ENCODE peak calls at places on chromosomes 1 and 21, in five cellular contexts. M is NT2/D1, S is HepG2, Z is GM12878, K is H1. F is an unnamed sample.

GRCh38 chr21:41830764-41831452 is 48.2 kb downstream of the PRDM15 start:
- DNase-seq in M (no peak), Z (no peak), K (no peak), S (no peak), F (no peak)

GRCh38 chr1:203536981-203537455 is 43.1 kb downstream of the OPTC start:
- DNase-seq in K (no peak), Z (no peak), M (no peak), S (peak), F (no peak)

GRCh38 chr1:116226017-116226416 is 114.8 kb downstream of the MAB21L3 start:
- DNase-seq in Z (peak), S (no peak), M (no peak), K (no peak), F (no peak)

GRCh38 chr1:92483442-92484170 is 3.1 kb downstream of the GFI1 start:
- DNase-seq in S (no peak), M (no peak), K (no peak), Z (no peak), F (no peak)

GRCh38 chr1:213464786-213465460 is 413.9 kb downstream of the RPS6KC1 start:
- DNase-seq in S (no peak), M (no peak), Z (no peak), K (no peak), F (no peak)

GRCh38 chr1:82775402-82776000 is 974.8 kb downstream of the ADGRL2 start:
- DNase-seq in K (peak), S (peak), M (peak), Z (no peak), F (peak)

GRCh38 chr1:168907053-168907452 is 178.0 kb upstream of the DPT start:
- DNase-seq in M (no peak), Z (no peak), S (peak), K (no peak), F (no peak)

GRCh38 chr1:8189931-8190483 is 127.9 kb upstream of the SLC45A1 start:
- DNase-seq in Z (no peak), S (peak), M (no peak), K (no peak), F (no peak)

GRCh38 chr1:153534226-153534932 is 1.4 kb downstream of the S100A6 start:
- DNase-seq in S (no peak), K (no peak), M (no peak), Z (no peak), F (no peak)

GRCh38 chr1:153532161-153532560 is 3.6 kb downstream of the S100A6 start:
- DNase-seq in Z (no peak), K (no peak), S (no peak), M (no peak), F (no peak)

GRCh38 chr1:153534933-153535663 is 693 bp downstream of the S100A6 start:
- DNase-seq in Z (no peak), S (no peak), K (no peak), M (no peak), F (no peak)

GRCh38 chr1:153532769-153533599 is 2.8 kb downstream of the S100A6 start:
- DNase-seq in Z (no peak), S (peak), K (peak), M (peak), F (peak)

DNA sequence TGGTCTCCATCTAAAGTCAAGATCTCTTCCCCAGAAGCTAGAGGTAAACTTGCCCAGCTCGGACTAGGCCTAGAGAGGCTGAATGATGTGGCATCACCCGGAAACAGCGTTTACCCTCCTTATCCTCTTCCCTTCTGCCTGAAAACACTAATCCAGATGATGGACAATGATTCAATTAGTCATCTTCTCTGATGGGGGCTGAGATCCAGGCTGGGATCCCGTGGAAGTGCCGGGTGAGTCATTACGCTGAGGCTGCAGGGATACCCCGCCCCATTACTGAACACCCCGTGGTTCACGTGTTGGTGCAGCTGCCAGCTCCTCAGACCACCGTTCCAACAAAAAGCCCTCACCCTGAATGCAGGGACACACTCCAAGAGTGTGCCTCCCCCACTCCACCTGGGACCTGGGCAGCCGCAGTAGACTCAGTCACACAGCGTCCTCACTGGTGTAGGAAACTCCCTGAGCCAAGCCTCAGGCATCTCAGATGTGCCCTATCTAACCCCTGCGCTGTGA is 2.0 kb downstream of the S100A6 start:
- DNase-seq in M (no peak), S (peak), K (no peak), Z (no peak), F (no peak)
- TF ChIP-seq SUZ12 in M (no peak), S (no peak), K (no peak), Z (no peak), F (no peak)

GRCh38 chr1:55064071-55064581 is 24.8 kb downstream of the PCSK9 start:
- DNase-seq in K (no peak), M (no peak), S (no peak), Z (no peak), F (no peak)

GRCh38 chr1:55063562-55063942 is 24.2 kb downstream of the PCSK9 start:
- DNase-seq in M (no peak), K (no peak), Z (no peak), S (no peak), F (no peak)

GRCh38 chr1:55062801-55063561 is 23.6 kb downstream of the PCSK9 start:
- DNase-seq in K (no peak), M (no peak), S (no peak), Z (no peak), F (no peak)

GRCh38 chr1:55065649-55066048 is 26.3 kb downstream of the PCSK9 start:
- DNase-seq in S (no peak), K (no peak), M (no peak), Z (no peak), F (no peak)

GRCh38 chr1:55064861-55065263 is 25.5 kb downstream of the PCSK9 start:
- DNase-seq in M (no peak), Z (no peak), K (no peak), S (no peak), F (no peak)
- TF ChIP-seq SUZ12 in M (no peak), Z (no peak), K (no peak), S (no peak), F (no peak)

GRCh38 chr1:54456921-54457529 is 50.8 kb upstream of the SSBP3 start:
- DNase-seq in S (no peak), M (no peak), K (no peak), Z (no peak), F (no peak)
- TF ChIP-seq SUZ12 in S (no peak), M (no peak), K (no peak), Z (no peak), F (no peak)

GRCh38 chr1:217493290-217493689 is 137.6 kb downstream of the GPATCH2 start:
- DNase-seq in M (no peak), Z (no peak), K (no peak), S (no peak), F (no peak)
- TF ChIP-seq SUZ12 in M (no peak), Z (no peak), K (no peak), S (no peak), F (no peak)

DNA sequence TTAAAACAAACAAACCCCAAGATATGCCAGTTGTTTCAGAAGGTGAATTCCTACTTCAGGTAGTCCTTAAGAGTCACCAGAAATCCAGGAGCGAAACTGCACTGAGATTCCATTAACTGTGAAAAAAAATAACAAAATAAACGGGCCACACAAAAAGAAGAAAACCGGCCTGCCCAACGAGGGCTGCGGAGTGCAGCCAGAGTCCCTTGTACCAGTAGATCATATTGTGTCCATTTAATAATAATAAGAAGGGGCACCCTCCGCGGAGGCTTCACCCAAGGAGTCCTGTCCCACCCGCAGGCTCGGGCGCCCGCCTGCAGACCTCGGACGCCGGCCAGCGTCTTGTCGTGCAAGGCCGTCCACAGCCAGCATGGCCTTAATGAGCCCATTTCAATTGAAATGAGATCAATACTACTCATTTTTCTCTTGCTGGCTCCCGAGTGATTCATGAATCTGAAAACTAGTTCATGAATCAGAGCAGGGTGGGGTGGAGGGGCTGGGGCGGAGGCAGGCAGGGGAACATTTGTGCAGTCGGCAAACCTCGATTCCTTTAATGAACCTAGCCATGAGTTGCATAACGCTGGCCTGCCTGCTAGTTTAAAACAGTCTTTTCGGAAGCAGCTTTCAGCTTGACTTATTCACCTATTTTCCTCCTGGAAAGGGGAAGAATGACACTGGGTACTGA is 113.1 kb upstream of the IRF2BP2 start:
- DNase-seq in Z (no peak), K (no peak), M (no peak), S (peak), F (no peak)
- TF ChIP-seq SUZ12 in Z (no peak), K (no peak), M (no peak), S (no peak), F (no peak)

DNA sequence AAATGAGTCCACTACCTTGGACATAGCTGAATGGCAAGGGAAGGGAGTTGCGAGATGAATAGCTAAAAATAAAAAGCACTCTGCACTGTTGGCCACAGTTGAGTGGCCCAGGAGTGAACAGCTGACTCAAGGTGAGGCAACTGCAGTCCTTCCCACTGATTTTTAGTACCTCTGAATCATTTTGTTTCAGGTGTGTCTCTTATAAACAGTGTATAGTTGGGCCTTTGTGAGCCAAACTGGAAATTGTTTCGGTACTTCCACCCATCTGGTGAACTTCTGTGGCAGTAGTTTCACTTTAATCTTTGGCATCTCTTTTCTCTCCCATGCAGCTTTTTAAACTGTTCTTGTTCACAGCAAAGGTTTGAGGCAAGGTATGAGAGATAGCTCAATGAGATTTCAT is 122.7 kb downstream of the VAV3 start:
- DNase-seq in S (no peak), Z (no peak), M (no peak), K (no peak), F (no peak)
- TF ChIP-seq SUZ12 in S (no peak), Z (no peak), M (no peak), K (no peak), F (no peak)

DNA sequence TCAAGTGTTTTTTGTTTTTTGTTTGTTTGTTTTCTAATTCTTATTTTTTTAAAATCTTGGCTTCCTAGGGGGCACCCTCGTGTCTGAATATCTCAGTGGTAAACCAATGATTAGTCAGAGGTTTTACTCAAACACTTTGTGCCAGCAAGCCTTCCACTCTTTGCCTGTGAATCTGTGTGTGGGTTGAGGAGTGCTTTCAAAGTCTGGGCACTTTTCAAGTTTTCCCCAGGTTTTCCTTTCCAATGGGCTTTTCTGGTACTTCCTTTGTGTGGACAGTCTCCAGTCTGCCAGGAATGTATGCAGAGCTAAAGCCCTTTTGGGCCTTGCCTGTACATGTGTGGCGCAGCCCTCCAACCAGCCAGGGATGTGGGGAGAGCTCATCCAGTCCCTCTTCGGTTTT is 9.7 kb upstream of the PPIE start:
- DNase-seq in S (no peak), M (no peak), K (no peak), Z (no peak), F (no peak)
- TF ChIP-seq SUZ12 in S (no peak), M (no peak), K (no peak), Z (no peak), F (no peak)

GRCh38 chr1:43835141-43836021 is 98.2 kb upstream of the ARTN start:
- DNase-seq in Z (no peak), M (peak), S (no peak), K (peak), F (no peak)
- TF ChIP-seq SUZ12 in Z (no peak), M (no peak), S (no peak), K (no peak), F (no peak)

GRCh38 chr1:114956570-114956969 is 73.1 kb upstream of the TSHB start:
- DNase-seq in S (peak), Z (no peak), K (peak), M (peak), F (peak)
- TF ChIP-seq SUZ12 in S (no peak), Z (no peak), K (no peak), M (no peak), F (no peak)

GRCh38 chr1:40939320-40940059 is 40.0 kb upstream of the CTPS1 start:
- DNase-seq in K (no peak), M (no peak), S (peak), Z (no peak), F (no peak)

GRCh38 chr1:40948741-40949528 is 30.6 kb upstream of the CTPS1 start:
- DNase-seq in S (peak), K (peak), M (peak), Z (no peak), F (peak)

GRCh38 chr1:40945491-40945973 is 34.0 kb upstream of the CTPS1 start:
- DNase-seq in Z (no peak), K (no peak), M (no peak), S (no peak), F (no peak)

GRCh38 chr1:40944841-40945430 is 34.6 kb upstream of the CTPS1 start:
- DNase-seq in Z (no peak), K (no peak), M (no peak), S (peak), F (no peak)

DNA sequence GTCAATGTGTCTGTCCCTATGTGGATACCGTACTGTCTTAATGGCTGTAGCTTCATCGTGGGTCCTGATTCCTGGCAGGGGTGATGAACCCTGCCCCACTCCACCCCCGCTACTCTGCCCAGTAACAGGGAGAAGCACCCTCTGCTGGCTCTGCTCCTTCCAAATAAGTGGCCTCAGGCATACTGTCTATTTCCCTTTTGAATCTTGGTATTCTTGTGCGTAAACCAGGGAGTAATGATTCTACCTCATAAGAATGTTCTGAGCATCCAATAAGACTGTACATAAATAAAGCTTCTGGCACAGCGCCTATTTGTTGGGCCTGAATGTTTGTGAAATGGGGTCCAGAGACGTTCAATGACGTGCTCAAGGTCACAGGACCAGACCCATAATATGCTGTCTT is 35.2 kb upstream of the CTPS1 start:
- DNase-seq in K (no peak), S (peak), Z (no peak), M (no peak), F (no peak)
- TF ChIP-seq SUZ12 in K (no peak), S (no peak), Z (no peak), M (no peak), F (no peak)

F was measured in HEK293T.